ENCODE peak calls at places on chromosomes 6 and 20, in six cellular contexts. L, C, U, H, R and K are unnamed samples.

GRCh38 chr6:85417336-85417735 is 32.5 kb upstream of the NT5E start:
- DNase-seq in L (no peak), C (no peak), U (no peak), H (no peak), R (no peak), K (no peak)

GRCh38 chr6:34425498-34426410 is at the start of gene RPS10:
- DNase-seq in L (peak; percentile 98), C (peak; percentile 90), U (peak; percentile 90), H (peak; percentile 67), R (peak; percentile 99), K (peak; percentile 96)

GRCh38 chr6:166173292-166173951 is 5.8 kb upstream of the TBXT start:
- DNase-seq in L (peak; percentile 93), C (no peak), U (no peak), H (peak; percentile 68), R (no peak), K (no peak)

GRCh38 chr6:21911208-21911607 is 317.7 kb downstream of the SOX4 start:
- DNase-seq in L (no peak), C (no peak), U (no peak), H (no peak), R (no peak), K (no peak)

GRCh38 chr20:36532822-36533221 is 8.5 kb upstream of the MYL9 start:
- DNase-seq in L (no peak), C (no peak), U (no peak), H (no peak), R (no peak), K (no peak)

GRCh38 chr6:147782302-147782701 is 273.8 kb downstream of the SAMD5 start:
- DNase-seq in L (no peak), C (peak; percentile 14), U (no peak), H (no peak), R (no peak), K (peak; percentile 63)

GRCh38 chr6:44257007-44257752 is at the start of gene SLC35B2:
- DNase-seq in L (peak; percentile 89), C (peak; percentile 55), U (peak; percentile 88), H (no peak), R (peak; percentile 92), K (peak; percentile 76)

GRCh38 chr6:13615802-13616140 is 636 bp downstream of the NOL7 start:
- DNase-seq in L (peak; percentile 55), C (no peak), U (no peak), H (no peak), R (peak; percentile 79), K (no peak)

GRCh38 chr6:77097940-77098339 is 365.4 kb downstream of the HTR1B start:
- DNase-seq in L (no peak), C (no peak), U (no peak), H (no peak), R (no peak), K (no peak)

GRCh38 chr20:22768779-22769178 is 184.4 kb upstream of the FOXA2 start:
- DNase-seq in L (no peak), C (peak; percentile 76), U (no peak), H (no peak), R (no peak), K (no peak)

GRCh38 chr6:157188213-157188612 is 135.1 kb downstream of the TMEM242 start:
- DNase-seq in L (no peak), C (no peak), U (no peak), H (no peak), R (no peak), K (no peak)

GRCh38 chr6:126546771-126547170 is 206.9 kb downstream of the CENPW start:
- DNase-seq in L (no peak), C (no peak), U (no peak), H (no peak), R (no peak), K (no peak)

GRCh38 chr20:62453186-62453808 is 22.5 kb downstream of the GATA5 start:
- DNase-seq in L (no peak), C (no peak), U (no peak), H (no peak), R (no peak), K (no peak)

GRCh38 chr20:4870906-4871305 is 130.4 kb downstream of the SLC23A2 start:
- DNase-seq in L (no peak), C (no peak), U (no peak), H (no peak), R (no peak), K (no peak)

GRCh38 chr6:87663434-87663833 is 38.6 kb downstream of the AKIRIN2 start:
- DNase-seq in L (no peak), C (no peak), U (no peak), H (no peak), R (no peak), K (no peak)

GRCh38 chr6:5231289-5231688 is 29.5 kb downstream of the LYRM4 start:
- DNase-seq in L (no peak), C (no peak), U (no peak), H (no peak), R (no peak), K (no peak)

GRCh38 chr6:109840796-109841195 is 137.3 kb upstream of the GPR6 start:
- DNase-seq in L (no peak), C (no peak), U (no peak), H (no peak), R (no peak), K (no peak)

GRCh38 chr6:36099872-36100483 is 30.3 kb upstream of the MAPK13 start:
- DNase-seq in L (no peak), C (no peak), U (no peak), H (no peak), R (peak; percentile 78), K (peak; percentile 56)

GRCh38 chr6:156587751-156588301 is 189.4 kb upstream of the ARID1B start:
- DNase-seq in L (no peak), C (no peak), U (no peak), H (no peak), R (no peak), K (no peak)

GRCh38 chr6:39189915-39190544 is 39.2 kb downstream of the KCNK5 start:
- DNase-seq in L (peak; percentile 55), C (peak; percentile 49), U (peak; percentile 40), H (no peak), R (peak; percentile 73), K (no peak)

GRCh38 chr20:48186915-48187314 is 401.6 kb upstream of the SULF2 start:
- DNase-seq in L (no peak), C (no peak), U (no peak), H (no peak), R (no peak), K (no peak)

GRCh38 chr20:50438986-50439407 is 71.2 kb upstream of the PTPN1 start:
- DNase-seq in L (no peak), C (peak; percentile 87), U (no peak), H (no peak), R (peak; percentile 46), K (no peak)

GRCh38 chr6:11538049-11538798 is 675 bp downstream of the TMEM170B start:
- DNase-seq in L (peak; percentile 78), C (no peak), U (no peak), H (no peak), R (peak; percentile 11), K (peak; percentile 29)

GRCh38 chr6:152398993-152399392 is 238.2 kb downstream of the SYNE1 start:
- DNase-seq in L (no peak), C (no peak), U (no peak), H (no peak), R (no peak), K (no peak)

GRCh38 chr6:90263653-90264052 is 33.0 kb downstream of the BACH2 start:
- DNase-seq in L (no peak), C (no peak), U (no peak), H (no peak), R (no peak), K (no peak)

GRCh38 chr20:34246126-34246626 is 5.0 kb downstream of the ASIP start:
- DNase-seq in L (no peak), C (no peak), U (no peak), H (no peak), R (no peak), K (no peak)

GRCh38 chr6:610882-611281 is 46.0 kb downstream of the HUS1B start:
- DNase-seq in L (peak; percentile 26), C (no peak), U (no peak), H (no peak), R (no peak), K (no peak)

GRCh38 chr6:107321793-107322192 is 137.6 kb downstream of the PDSS2 start:
- DNase-seq in L (no peak), C (no peak), U (no peak), H (no peak), R (no peak), K (no peak)

GRCh38 chr20:51830538-51830937 is 28.2 kb upstream of the SALL4 start:
- DNase-seq in L (no peak), C (no peak), U (no peak), H (no peak), R (no peak), K (no peak)

GRCh38 chr6:170135821-170136471 is 154.9 kb downstream of the DLL1 start:
- DNase-seq in L (peak; percentile 79), C (no peak), U (no peak), H (no peak), R (no peak), K (no peak)
- TF ChIP-seq MYC in L (no peak), C (no peak), U (no peak), H (no peak), R (no peak), K (no peak)

GRCh38 chr20:38894091-38894847 is 31.9 kb upstream of the FAM83D start:
- DNase-seq in L (no peak), C (peak; percentile 21), U (no peak), H (no peak), R (peak; percentile 69), K (no peak)
- TF ChIP-seq MYC in L (no peak), C (no peak), U (peak; percentile 31), H (no peak), R (peak; percentile 7), K (no peak)

GRCh38 chr6:40719671-40720374 is 132.7 kb upstream of the LRFN2 start:
- DNase-seq in L (peak; percentile 58), C (no peak), U (no peak), H (peak; percentile 30), R (peak; percentile 18), K (peak; percentile 64)
- TF ChIP-seq MYC in L (no peak), C (no peak), U (no peak), H (no peak), R (no peak), K (no peak)

DNA sequence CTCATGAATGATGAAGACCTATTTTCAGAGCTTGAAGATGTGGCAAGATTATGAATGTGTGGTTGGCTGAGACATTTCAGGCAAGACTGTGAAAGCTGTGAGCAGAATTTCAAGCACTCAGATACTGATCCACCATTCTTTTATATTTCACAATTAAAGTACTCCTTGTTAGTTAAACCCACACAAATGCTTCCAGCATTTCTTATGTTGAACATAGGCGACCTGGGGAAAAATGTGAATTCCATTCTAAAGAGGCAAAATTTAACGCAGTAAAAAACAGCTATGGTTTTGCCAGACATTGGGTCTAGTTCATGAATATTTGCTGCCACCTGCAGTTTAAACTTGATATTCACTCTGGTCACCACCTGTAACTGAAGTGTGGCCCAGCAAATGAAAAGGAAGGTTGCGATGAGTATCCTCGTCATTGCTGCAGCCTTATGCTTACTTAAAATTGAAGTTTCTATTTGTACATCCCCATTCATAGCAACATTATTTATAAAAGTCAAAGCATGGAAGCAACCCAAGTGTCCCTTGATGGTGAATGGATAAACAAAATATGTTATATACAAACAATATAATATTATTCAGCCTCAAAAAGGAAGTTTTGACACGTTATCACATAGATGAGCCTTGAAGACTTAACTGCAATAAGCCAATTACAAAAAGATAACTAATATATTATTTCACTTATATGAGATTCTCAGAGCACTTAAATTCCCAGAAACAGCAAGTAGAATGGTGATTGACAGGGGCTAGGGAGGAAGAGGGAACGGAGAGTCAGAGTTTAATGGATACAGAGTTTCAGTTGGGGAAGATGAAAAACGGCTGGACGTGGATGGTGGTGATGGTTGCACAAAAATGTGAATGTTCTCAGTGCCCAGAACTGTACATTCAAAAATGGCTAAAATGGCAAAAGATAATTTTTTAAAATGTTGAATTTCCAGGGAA is 32.4 kb upstream of the FAM184A start:
- DNase-seq in L (peak; percentile 64), C (peak; percentile 37), U (peak; percentile 69), H (peak; percentile 28), R (peak; percentile 79), K (peak; percentile 64)
- TF ChIP-seq MYC in L (no peak), C (no peak), U (no peak), H (no peak), R (no peak), K (no peak)

GRCh38 chr20:45358282-45359068 is 4.5 kb upstream of the SYS1 start:
- DNase-seq in L (peak; percentile 60), C (no peak), U (peak; percentile 64), H (no peak), R (peak; percentile 55), K (peak; percentile 89)
- TF ChIP-seq MYC in L (peak; percentile 60), C (no peak), U (peak; percentile 78), H (no peak), R (peak; percentile 70), K (no peak)